ENCODE peak calls at places on chromosomes 5 and 9, in nine cellular contexts. One of them, this sample, is unnamed.

GRCh38 chr5:760363-761205 is 23.9 kb downstream of the ZDHHC11B start:
- DNase-seq in NCI-H82: no peak
- DNase-seq in fibroblast of lung: no peak
- DNase-seq in nephron progenitor cell: no peak
- DNase-seq in GM19239: no peak
- DNase-seq in AG08396: no peak
- DNase-seq in GM12865: no peak
- DNase-seq in endothelial cell of umbilical vein: no peak
- DNase-seq in activated gamma-delta T cell treated with Interleukin-2 at 50 U/mL for 16 hours: no peak
- DNase-seq in this sample: no peak

GRCh38 chr5:80453372-80453771 is 34.5 kb upstream of the FAM151B start:
- DNase-seq in nephron progenitor cell: no peak
- DNase-seq in GM12865: no peak
- DNase-seq in GM19239: no peak
- DNase-seq in AG08396: no peak
- DNase-seq in NCI-H82: no peak
- DNase-seq in activated gamma-delta T cell treated with Interleukin-2 at 50 U/mL for 16 hours: no peak
- DNase-seq in endothelial cell of umbilical vein: no peak
- DNase-seq in fibroblast of lung: no peak
- DNase-seq in this sample: no peak

GRCh38 chr9:70352802-70353201 is 61.7 kb downstream of the KLF9 start:
- DNase-seq in activated gamma-delta T cell treated with Interleukin-2 at 50 U/mL for 16 hours: no peak
- DNase-seq in NCI-H82: no peak
- DNase-seq in GM19239: no peak
- DNase-seq in endothelial cell of umbilical vein: peak; percentile 6
- DNase-seq in nephron progenitor cell: no peak
- DNase-seq in AG08396: no peak
- DNase-seq in fibroblast of lung: no peak
- DNase-seq in GM12865: no peak
- DNase-seq in this sample: no peak

GRCh38 chr5:38714240-38714639 is 131.6 kb upstream of the OSMR start:
- DNase-seq in endothelial cell of umbilical vein: no peak
- DNase-seq in nephron progenitor cell: no peak
- DNase-seq in AG08396: no peak
- DNase-seq in GM19239: no peak
- DNase-seq in activated gamma-delta T cell treated with Interleukin-2 at 50 U/mL for 16 hours: no peak
- DNase-seq in NCI-H82: no peak
- DNase-seq in GM12865: no peak
- DNase-seq in fibroblast of lung: no peak
- DNase-seq in this sample: no peak

GRCh38 chr5:100901851-100902341 is 1.2 kb downstream of the ST8SIA4 start:
- DNase-seq in activated gamma-delta T cell treated with Interleukin-2 at 50 U/mL for 16 hours: peak; percentile 63
- DNase-seq in AG08396: no peak
- DNase-seq in nephron progenitor cell: no peak
- DNase-seq in NCI-H82: no peak
- DNase-seq in GM19239: no peak
- DNase-seq in GM12865: peak; percentile 82
- DNase-seq in fibroblast of lung: peak; percentile 12
- DNase-seq in endothelial cell of umbilical vein: peak; percentile 86
- DNase-seq in this sample: no peak

GRCh38 chr9:96214639-96215038 is 87.3 kb downstream of the HSD17B3 start:
- DNase-seq in NCI-H82: no peak
- DNase-seq in nephron progenitor cell: peak; percentile 10
- DNase-seq in GM19239: no peak
- DNase-seq in fibroblast of lung: no peak
- DNase-seq in AG08396: no peak
- DNase-seq in endothelial cell of umbilical vein: no peak
- DNase-seq in GM12865: no peak
- DNase-seq in activated gamma-delta T cell treated with Interleukin-2 at 50 U/mL for 16 hours: no peak
- DNase-seq in this sample: no peak

GRCh38 chr5:76606665-76607064 is 16.5 kb downstream of the F2RL2 start:
- DNase-seq in nephron progenitor cell: no peak
- DNase-seq in NCI-H82: no peak
- DNase-seq in activated gamma-delta T cell treated with Interleukin-2 at 50 U/mL for 16 hours: no peak
- DNase-seq in AG08396: no peak
- DNase-seq in endothelial cell of umbilical vein: no peak
- DNase-seq in fibroblast of lung: no peak
- DNase-seq in GM12865: no peak
- DNase-seq in GM19239: no peak
- DNase-seq in this sample: no peak

GRCh38 chr5:9892696-9893095 is 262.5 kb upstream of the TAS2R1 start:
- DNase-seq in AG08396: no peak
- DNase-seq in endothelial cell of umbilical vein: no peak
- DNase-seq in fibroblast of lung: peak; percentile 12
- DNase-seq in GM12865: no peak
- DNase-seq in GM19239: no peak
- DNase-seq in NCI-H82: no peak
- DNase-seq in activated gamma-delta T cell treated with Interleukin-2 at 50 U/mL for 16 hours: no peak
- DNase-seq in nephron progenitor cell: no peak
- DNase-seq in this sample: no peak

GRCh38 chr5:146072595-146072994 is 32.8 kb downstream of the PLAC8L1 start:
- DNase-seq in nephron progenitor cell: no peak
- DNase-seq in activated gamma-delta T cell treated with Interleukin-2 at 50 U/mL for 16 hours: no peak
- DNase-seq in NCI-H82: no peak
- DNase-seq in AG08396: no peak
- DNase-seq in fibroblast of lung: no peak
- DNase-seq in GM19239: no peak
- DNase-seq in endothelial cell of umbilical vein: no peak
- DNase-seq in GM12865: no peak
- DNase-seq in this sample: no peak

GRCh38 chr5:59042201-59042600 is 459.3 kb downstream of the RAB3C start:
- DNase-seq in nephron progenitor cell: no peak
- DNase-seq in AG08396: peak; percentile 14
- DNase-seq in activated gamma-delta T cell treated with Interleukin-2 at 50 U/mL for 16 hours: no peak
- DNase-seq in fibroblast of lung: peak; percentile 91
- DNase-seq in GM19239: no peak
- DNase-seq in GM12865: no peak
- DNase-seq in endothelial cell of umbilical vein: peak; percentile 29
- DNase-seq in NCI-H82: no peak
- DNase-seq in this sample: no peak

GRCh38 chr5:81151546-81151945 is 81.6 kb upstream of the CKMT2 start:
- DNase-seq in nephron progenitor cell: no peak
- DNase-seq in endothelial cell of umbilical vein: peak; percentile 26
- DNase-seq in GM12865: no peak
- DNase-seq in NCI-H82: no peak
- DNase-seq in fibroblast of lung: peak; percentile 76
- DNase-seq in AG08396: peak; percentile 47
- DNase-seq in GM19239: no peak
- DNase-seq in activated gamma-delta T cell treated with Interleukin-2 at 50 U/mL for 16 hours: no peak
- DNase-seq in this sample: no peak

GRCh38 chr9:137255448-137256114 is 454 bp downstream of the NELFB start:
- DNase-seq in nephron progenitor cell: no peak
- DNase-seq in endothelial cell of umbilical vein: peak; percentile 38
- DNase-seq in fibroblast of lung: peak; percentile 33
- DNase-seq in activated gamma-delta T cell treated with Interleukin-2 at 50 U/mL for 16 hours: peak; percentile 29
- DNase-seq in GM19239: peak; percentile 64
- DNase-seq in AG08396: no peak
- DNase-seq in NCI-H82: peak; percentile 68
- DNase-seq in GM12865: peak; percentile 66
- DNase-seq in this sample: no peak

GRCh38 chr9:35814106-35814840 is 569 bp downstream of the HINT2 start:
- DNase-seq in fibroblast of lung: peak; percentile 41
- DNase-seq in GM19239: no peak
- DNase-seq in nephron progenitor cell: peak; percentile 67
- DNase-seq in activated gamma-delta T cell treated with Interleukin-2 at 50 U/mL for 16 hours: peak; percentile 36
- DNase-seq in GM12865: peak; percentile 77
- DNase-seq in NCI-H82: peak; percentile 67
- DNase-seq in AG08396: peak; percentile 64
- DNase-seq in endothelial cell of umbilical vein: peak; percentile 46
- DNase-seq in this sample: no peak